ENCODE peak calls at places on chromosomes 2 and 18, in nine cellular contexts. F, M, K, N, B, V, C, O and S are unnamed samples.
A peak's percentile ranks its signal among the peaks of the same experiment; 100 is the strongest.

GRCh38 chr2:28406276-28407096 is 13.8 kb downstream of the FOSL2 start:
- DNase-seq in F (no peak), K (no peak), V (peak; percentile 78), B (no peak), M (peak; percentile 57), C (peak; percentile 75), O (no peak), N (no peak), S (peak; percentile 65)

GRCh38 chr18:79643049-79643765 is 36.4 kb upstream of the CTDP1 start:
- DNase-seq in M (no peak), B (no peak), V (no peak), C (peak; percentile 24), F (no peak), O (no peak), N (no peak), K (no peak), S (no peak)

GRCh38 chr2:58521803-58522602 is 280.9 kb upstream of the FANCL start:
- DNase-seq in B (no peak), O (no peak), F (no peak), N (no peak), K (no peak), V (no peak), M (no peak), C (no peak), S (no peak)

GRCh38 chr2:8456149-8457091 is 225.4 kb upstream of the ID2 start:
- DNase-seq in F (no peak), O (no peak), B (no peak), N (no peak), V (peak; percentile 80), M (no peak), K (peak; percentile 53), C (peak; percentile 41), S (no peak)

GRCh38 chr2:72147303-72147970 is at the start of gene CYP26B1:
- DNase-seq in C (no peak), K (no peak), M (peak; percentile 67), N (no peak), F (peak; percentile 39), O (no peak), B (no peak), V (no peak), S (peak; percentile 27)

GRCh38 chr2:62163106-62163831 is 32.6 kb upstream of the B3GNT2 start:
- DNase-seq in V (no peak), N (no peak), K (no peak), M (no peak), B (no peak), F (no peak), O (no peak), C (no peak), S (no peak)

GRCh38 chr2:7697052-7697451 is 779.8 kb downstream of the RNF144A start:
- DNase-seq in M (no peak), V (no peak), F (peak; percentile 15), O (no peak), N (no peak), C (no peak), K (no peak), B (no peak), S (no peak)

GRCh38 chr2:119352357-119352756 is 14.3 kb downstream of the C2orf76 start:
- DNase-seq in N (peak; percentile 5), B (no peak), K (no peak), F (no peak), M (no peak), V (no peak), C (no peak), O (no peak), S (no peak)

GRCh38 chr2:67526283-67526682 is 129.2 kb downstream of the ETAA1 start:
- DNase-seq in K (no peak), F (no peak), M (no peak), N (peak; percentile 88), O (no peak), C (no peak), B (no peak), V (no peak), S (no peak)

GRCh38 chr18:48683661-48684060 is 144.8 kb downstream of the CTIF start:
- DNase-seq in N (no peak), F (no peak), C (no peak), B (no peak), O (no peak), V (no peak), K (no peak), M (no peak), S (no peak)

GRCh38 chr2:44549099-44549471 is 187.3 kb downstream of the CAMKMT start:
- DNase-seq in N (peak; percentile 90), F (no peak), V (no peak), B (no peak), C (no peak), M (no peak), O (no peak), K (no peak), S (no peak)

GRCh38 chr2:118969025-118969733 is 27.2 kb downstream of the MARCO start:
- DNase-seq in O (no peak), K (no peak), M (no peak), F (no peak), B (no peak), N (no peak), C (no peak), V (no peak), S (no peak)

GRCh38 chr18:76052196-76052595 is 442.8 kb downstream of the ZNF516 start:
- DNase-seq in N (no peak), M (no peak), K (no peak), F (no peak), O (no peak), B (no peak), C (no peak), V (no peak), S (no peak)

GRCh38 chr2:144607899-144608477 is 88.1 kb upstream of the ZEB2 start:
- DNase-seq in F (no peak), C (no peak), N (peak; percentile 58), O (peak; percentile 24), B (no peak), K (no peak), V (no peak), M (peak; percentile 29), S (peak; percentile 32)

GRCh38 chr2:29326926-29327325 is 211.7 kb downstream of the CLIP4 start:
- DNase-seq in F (no peak), N (no peak), V (no peak), B (no peak), O (no peak), K (no peak), M (no peak), C (no peak), S (no peak)

GRCh38 chr2:132652501-132652900 is 17.5 kb downstream of the LYPD1 start:
- DNase-seq in C (no peak), B (no peak), F (no peak), O (no peak), M (no peak), V (no peak), N (no peak), K (no peak), S (no peak)

GRCh38 chr18:47323158-47323557 is 71.7 kb upstream of the SKOR2 start:
- DNase-seq in C (no peak), M (no peak), F (no peak), K (no peak), B (no peak), O (no peak), V (no peak), N (peak; percentile 4), S (no peak)

GRCh38 chr2:202377308-202377736 is 1.2 kb downstream of the BMPR2 start:
- DNase-seq in V (no peak), N (no peak), F (no peak), B (peak; percentile 49), C (no peak), M (peak; percentile 64), O (peak; percentile 49), K (no peak), S (peak; percentile 39)

GRCh38 chr2:12498286-12498685 is 218.4 kb upstream of the TRIB2 start:
- DNase-seq in V (no peak), K (no peak), O (no peak), B (no peak), C (no peak), F (no peak), N (no peak), M (no peak), S (no peak)

GRCh38 chr2:136297974-136298373 is 180.0 kb upstream of the CXCR4 start:
- DNase-seq in N (no peak), V (no peak), K (no peak), M (no peak), B (no peak), F (no peak), O (no peak), C (no peak), S (no peak)

GRCh38 chr18:58468191-58468590 is 160.7 kb downstream of the ALPK2 start:
- DNase-seq in C (no peak), O (no peak), N (no peak), B (no peak), K (no peak), F (no peak), M (no peak), V (no peak), S (no peak)

GRCh38 chr2:105732096-105732495 is 12.6 kb upstream of the NCK2 start:
- DNase-seq in N (peak; percentile 16), F (no peak), C (no peak), O (no peak), K (no peak), M (no peak), B (no peak), V (no peak), S (no peak)